ENCODE peak calls at places on chromosomes 11 and 22, in eight cellular contexts. One of them, this sample, is unnamed.
A peak's percentile ranks its signal among the peaks of the same experiment; 100 is the strongest.

GRCh38 chr22:46380581-46380980 is 45.1 kb downstream of the TRMU start:
- DNase-seq in psoas muscle: no peak
- DNase-seq in transverse colon: no peak
- DNase-seq in IMR-90: no peak
- DNase-seq in cardiac muscle cell: no peak
- DNase-seq in heart left ventricle: no peak
- DNase-seq in kidney: peak; percentile 66
- DNase-seq in ascending aorta: no peak
- DNase-seq in this sample: no peak

GRCh38 chr11:122877732-122878131 is 4.8 kb upstream of the JHY start:
- DNase-seq in kidney: no peak
- DNase-seq in transverse colon: no peak
- DNase-seq in IMR-90: no peak
- DNase-seq in cardiac muscle cell: no peak
- DNase-seq in ascending aorta: no peak
- DNase-seq in heart left ventricle: no peak
- DNase-seq in psoas muscle: no peak
- DNase-seq in this sample: no peak

GRCh38 chr22:28283025-28283654 is 364.1 kb upstream of the PITPNB start:
- DNase-seq in cardiac muscle cell: peak; percentile 21
- DNase-seq in heart left ventricle: no peak
- DNase-seq in psoas muscle: no peak
- DNase-seq in transverse colon: no peak
- DNase-seq in kidney: no peak
- DNase-seq in ascending aorta: no peak
- DNase-seq in IMR-90: peak; percentile 52
- DNase-seq in this sample: no peak

GRCh38 chr22:35746248-35746647 is 28.6 kb downstream of the APOL5 start:
- DNase-seq in ascending aorta: no peak
- DNase-seq in kidney: no peak
- DNase-seq in psoas muscle: peak; percentile 48
- DNase-seq in heart left ventricle: peak; percentile 57
- DNase-seq in IMR-90: no peak
- DNase-seq in cardiac muscle cell: peak; percentile 21
- DNase-seq in transverse colon: no peak
- DNase-seq in this sample: no peak

GRCh38 chr11:19829109-19829790 is 116.6 kb downstream of the NAV2 start:
- DNase-seq in transverse colon: peak; percentile 31
- DNase-seq in ascending aorta: no peak
- DNase-seq in psoas muscle: no peak
- DNase-seq in IMR-90: no peak
- DNase-seq in heart left ventricle: no peak
- DNase-seq in cardiac muscle cell: no peak
- DNase-seq in kidney: no peak
- DNase-seq in this sample: peak; percentile 96

GRCh38 chr11:69089258-69089657 is 40.5 kb downstream of the TPCN2 start:
- DNase-seq in IMR-90: peak; percentile 89
- DNase-seq in psoas muscle: peak; percentile 56
- DNase-seq in transverse colon: no peak
- DNase-seq in kidney: peak; percentile 66
- DNase-seq in cardiac muscle cell: peak; percentile 65
- DNase-seq in ascending aorta: no peak
- DNase-seq in heart left ventricle: peak; percentile 84
- DNase-seq in this sample: no peak

GRCh38 chr11:50186146-50186545 is 153.5 kb downstream of the OR4C45 start:
- DNase-seq in kidney: no peak
- DNase-seq in ascending aorta: no peak
- DNase-seq in heart left ventricle: no peak
- DNase-seq in psoas muscle: no peak
- DNase-seq in transverse colon: no peak
- DNase-seq in cardiac muscle cell: no peak
- DNase-seq in IMR-90: no peak
- DNase-seq in this sample: no peak

GRCh38 chr22:18987765-18988164 is 51.7 kb upstream of the PRODH start:
- DNase-seq in transverse colon: no peak
- DNase-seq in psoas muscle: no peak
- DNase-seq in heart left ventricle: no peak
- DNase-seq in kidney: no peak
- DNase-seq in cardiac muscle cell: peak; percentile 6
- DNase-seq in ascending aorta: no peak
- DNase-seq in IMR-90: no peak
- DNase-seq in this sample: peak; percentile 45

GRCh38 chr11:3834349-3835099 is 6.2 kb downstream of the RHOG start:
- DNase-seq in cardiac muscle cell: peak; percentile 57
- DNase-seq in IMR-90: no peak
- DNase-seq in ascending aorta: no peak
- DNase-seq in psoas muscle: peak; percentile 37
- DNase-seq in kidney: no peak
- DNase-seq in heart left ventricle: peak; percentile 64
- DNase-seq in transverse colon: peak; percentile 59
- DNase-seq in this sample: peak; percentile 35

GRCh38 chr11:3832816-3833215 is 7.9 kb downstream of the RHOG start:
- DNase-seq in heart left ventricle: no peak
- DNase-seq in kidney: no peak
- DNase-seq in ascending aorta: no peak
- DNase-seq in cardiac muscle cell: no peak
- DNase-seq in transverse colon: no peak
- DNase-seq in psoas muscle: no peak
- DNase-seq in IMR-90: no peak
- DNase-seq in this sample: no peak

GRCh38 chr11:3831378-3832239 is 9.2 kb downstream of the RHOG start:
- DNase-seq in transverse colon: no peak
- DNase-seq in IMR-90: no peak
- DNase-seq in ascending aorta: no peak
- DNase-seq in kidney: no peak
- DNase-seq in cardiac muscle cell: no peak
- DNase-seq in heart left ventricle: peak; percentile 69
- DNase-seq in psoas muscle: no peak
- DNase-seq in this sample: peak; percentile 51

GRCh38 chr11:3835100-3835485 is 5.7 kb downstream of the RHOG start:
- DNase-seq in transverse colon: peak; percentile 27
- DNase-seq in heart left ventricle: no peak
- DNase-seq in IMR-90: peak; percentile 27
- DNase-seq in kidney: no peak
- DNase-seq in ascending aorta: no peak
- DNase-seq in cardiac muscle cell: no peak
- DNase-seq in psoas muscle: no peak
- DNase-seq in this sample: peak; percentile 92

GRCh38 chr11:3833461-3833860 is 7.3 kb downstream of the RHOG start:
- DNase-seq in cardiac muscle cell: no peak
- DNase-seq in transverse colon: no peak
- DNase-seq in heart left ventricle: no peak
- DNase-seq in psoas muscle: no peak
- DNase-seq in IMR-90: no peak
- DNase-seq in kidney: no peak
- DNase-seq in ascending aorta: no peak
- DNase-seq in this sample: no peak
- H3K4me1 ChIP-seq in cardiac muscle cell: peaks cover 17% of the 10 kb centered on the region
- H3K4me1 ChIP-seq in transverse colon: peaks cover 72% of the 10 kb centered on the region
- H3K4me1 ChIP-seq in heart left ventricle: peaks cover 78% of the 10 kb centered on the region
- H3K4me1 ChIP-seq in psoas muscle: peaks cover 23% of the 10 kb centered on the region
- H3K4me1 ChIP-seq in IMR-90: peaks cover 13% of the 10 kb centered on the region
- H3K4me1 ChIP-seq in kidney: peaks cover 26% of the 10 kb centered on the region
- H3K4me1 ChIP-seq in ascending aorta: no peaks in the 10 kb centered on the region
- H3K4me1 ChIP-seq in this sample: peaks cover 35% of the 10 kb centered on the region

GRCh38 chr11:108870373-108871020 is 205.6 kb downstream of the DDX10 start:
- DNase-seq in transverse colon: no peak
- DNase-seq in kidney: no peak
- DNase-seq in cardiac muscle cell: peak; percentile 82
- DNase-seq in IMR-90: peak; percentile 87
- DNase-seq in heart left ventricle: no peak
- DNase-seq in ascending aorta: no peak
- DNase-seq in psoas muscle: no peak
- DNase-seq in this sample: no peak
- H3K27ac ChIP-seq in transverse colon: no peak overlapping the region
- H3K27ac ChIP-seq in kidney: no peak overlapping the region
- H3K27ac ChIP-seq in cardiac muscle cell: no peak overlapping the region
- H3K27ac ChIP-seq in IMR-90: peak overlapping the region; percentile 71
- H3K27ac ChIP-seq in heart left ventricle: peak overlapping the region; percentile 23
- H3K27ac ChIP-seq in ascending aorta: peak overlapping the region; percentile 51
- H3K27ac ChIP-seq in psoas muscle: no peak overlapping the region
- H3K27ac ChIP-seq in this sample: no peak overlapping the region

GRCh38 chr11:73972620-73973449 is 9.8 kb downstream of the UCP2 start:
- DNase-seq in ascending aorta: peak; percentile 51
- DNase-seq in IMR-90: no peak
- DNase-seq in kidney: peak; percentile 41
- DNase-seq in transverse colon: no peak
- DNase-seq in cardiac muscle cell: no peak
- DNase-seq in heart left ventricle: no peak
- DNase-seq in psoas muscle: no peak
- DNase-seq in this sample: no peak

GRCh38 chr11:73974611-73975478 is 7.8 kb downstream of the UCP2 start:
- DNase-seq in psoas muscle: no peak
- DNase-seq in IMR-90: no peak
- DNase-seq in cardiac muscle cell: no peak
- DNase-seq in transverse colon: no peak
- DNase-seq in heart left ventricle: no peak
- DNase-seq in kidney: peak; percentile 35
- DNase-seq in ascending aorta: peak; percentile 47
- DNase-seq in this sample: no peak

GRCh38 chr11:73971175-73971719 is 11.4 kb downstream of the UCP2 start:
- DNase-seq in psoas muscle: no peak
- DNase-seq in heart left ventricle: no peak
- DNase-seq in IMR-90: no peak
- DNase-seq in ascending aorta: no peak
- DNase-seq in kidney: peak; percentile 26
- DNase-seq in cardiac muscle cell: no peak
- DNase-seq in transverse colon: no peak
- DNase-seq in this sample: no peak

GRCh38 chr11:73969991-73970800 is 12.4 kb downstream of the UCP2 start:
- DNase-seq in ascending aorta: no peak
- DNase-seq in transverse colon: no peak
- DNase-seq in kidney: peak; percentile 53
- DNase-seq in cardiac muscle cell: no peak
- DNase-seq in psoas muscle: no peak
- DNase-seq in IMR-90: no peak
- DNase-seq in heart left ventricle: no peak
- DNase-seq in this sample: no peak

DNA sequence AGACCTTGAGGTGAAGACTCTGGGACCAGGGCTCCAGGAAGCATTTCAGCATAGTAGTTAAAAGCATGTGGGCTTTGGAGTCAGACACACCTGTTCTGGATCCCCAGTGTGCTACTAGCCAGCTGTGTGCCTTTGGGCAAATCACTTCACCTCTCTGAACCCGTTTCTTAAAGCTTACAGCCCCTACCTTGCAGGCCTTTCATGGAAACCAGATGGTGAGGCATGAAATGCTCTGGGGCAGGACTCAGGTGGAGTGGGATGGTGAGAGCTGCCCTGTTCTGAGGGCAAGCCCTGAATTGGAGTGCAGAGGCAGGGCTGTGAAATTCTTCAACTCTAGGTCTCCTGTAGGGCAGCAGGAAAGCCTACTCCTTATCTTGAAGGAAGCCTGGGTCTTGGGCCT is 10.5 kb downstream of the UCP2 start:
- DNase-seq in ascending aorta: peak; percentile 35
- DNase-seq in IMR-90: no peak
- DNase-seq in transverse colon: no peak
- DNase-seq in heart left ventricle: no peak
- DNase-seq in psoas muscle: no peak
- DNase-seq in kidney: peak; percentile 2
- DNase-seq in cardiac muscle cell: no peak
- DNase-seq in this sample: no peak
- H3K4me1 ChIP-seq in ascending aorta: no peaks in the 10 kb centered on the region
- H3K4me1 ChIP-seq in IMR-90: no peaks in the 10 kb centered on the region
- H3K4me1 ChIP-seq in transverse colon: peaks cover 17% of the 10 kb centered on the region
- H3K4me1 ChIP-seq in heart left ventricle: peaks cover 3% of the 10 kb centered on the region
- H3K4me1 ChIP-seq in psoas muscle: no peaks in the 10 kb centered on the region
- H3K4me1 ChIP-seq in kidney: no peaks in the 10 kb centered on the region
- H3K4me1 ChIP-seq in cardiac muscle cell: no peaks in the 10 kb centered on the region
- H3K4me1 ChIP-seq in this sample: no peaks in the 10 kb centered on the region

GRCh38 chr11:124623861-124624525 is 1.3 kb downstream of the TBRG1 start:
- DNase-seq in cardiac muscle cell: peak; percentile 23
- DNase-seq in transverse colon: no peak
- DNase-seq in IMR-90: peak; percentile 20
- DNase-seq in heart left ventricle: no peak
- DNase-seq in kidney: no peak
- DNase-seq in psoas muscle: no peak
- DNase-seq in ascending aorta: no peak
- DNase-seq in this sample: no peak
- H3K27ac ChIP-seq in cardiac muscle cell: peak overlapping the region; percentile 93
- H3K27ac ChIP-seq in transverse colon: peak overlapping the region; percentile 98
- H3K27ac ChIP-seq in IMR-90: no peak overlapping the region
- H3K27ac ChIP-seq in heart left ventricle: peak overlapping the region; percentile 93
- H3K27ac ChIP-seq in kidney: no peak overlapping the region
- H3K27ac ChIP-seq in psoas muscle: peak overlapping the region; percentile 96
- H3K27ac ChIP-seq in ascending aorta: peak overlapping the region; percentile 98
- H3K27ac ChIP-seq in this sample: no peak overlapping the region

GRCh38 chr22:43155789-43156188 is 4.4 kb downstream of the TSPO start:
- DNase-seq in psoas muscle: no peak
- DNase-seq in cardiac muscle cell: no peak
- DNase-seq in transverse colon: no peak
- DNase-seq in kidney: peak; percentile 72
- DNase-seq in heart left ventricle: no peak
- DNase-seq in ascending aorta: no peak
- DNase-seq in IMR-90: no peak
- DNase-seq in this sample: no peak
- H3K4me1 ChIP-seq in psoas muscle: peaks cover 9% of the 10 kb centered on the region
- H3K4me1 ChIP-seq in cardiac muscle cell: no peaks in the 10 kb centered on the region
- H3K4me1 ChIP-seq in transverse colon: peaks cover 72% of the 10 kb centered on the region
- H3K4me1 ChIP-seq in kidney: peaks cover 16% of the 10 kb centered on the region
- H3K4me1 ChIP-seq in heart left ventricle: peaks cover 22% of the 10 kb centered on the region
- H3K4me1 ChIP-seq in ascending aorta: peaks cover 5% of the 10 kb centered on the region
- H3K4me1 ChIP-seq in IMR-90: peaks cover 11% of the 10 kb centered on the region
- H3K4me1 ChIP-seq in this sample: peaks cover 9% of the 10 kb centered on the region

GRCh38 chr11:118634435-118635236 is 27.2 kb downstream of the PHLDB1 start:
- DNase-seq in transverse colon: peak; percentile 88
- DNase-seq in ascending aorta: peak; percentile 89
- DNase-seq in heart left ventricle: peak; percentile 86
- DNase-seq in kidney: peak; percentile 92
- DNase-seq in IMR-90: peak; percentile 55
- DNase-seq in psoas muscle: peak; percentile 77
- DNase-seq in cardiac muscle cell: peak; percentile 85
- DNase-seq in this sample: peak; percentile 88
- H3K27ac ChIP-seq in transverse colon: peak overlapping the region; percentile 79
- H3K27ac ChIP-seq in ascending aorta: peak overlapping the region; percentile 74
- H3K27ac ChIP-seq in heart left ventricle: peak overlapping the region; percentile 71
- H3K27ac ChIP-seq in kidney: peak overlapping the region; percentile 72
- H3K27ac ChIP-seq in IMR-90: peak overlapping the region; percentile 60
- H3K27ac ChIP-seq in psoas muscle: peak overlapping the region; percentile 60
- H3K27ac ChIP-seq in cardiac muscle cell: peak overlapping the region; percentile 5
- H3K27ac ChIP-seq in this sample: peak overlapping the region; percentile 33

DNA sequence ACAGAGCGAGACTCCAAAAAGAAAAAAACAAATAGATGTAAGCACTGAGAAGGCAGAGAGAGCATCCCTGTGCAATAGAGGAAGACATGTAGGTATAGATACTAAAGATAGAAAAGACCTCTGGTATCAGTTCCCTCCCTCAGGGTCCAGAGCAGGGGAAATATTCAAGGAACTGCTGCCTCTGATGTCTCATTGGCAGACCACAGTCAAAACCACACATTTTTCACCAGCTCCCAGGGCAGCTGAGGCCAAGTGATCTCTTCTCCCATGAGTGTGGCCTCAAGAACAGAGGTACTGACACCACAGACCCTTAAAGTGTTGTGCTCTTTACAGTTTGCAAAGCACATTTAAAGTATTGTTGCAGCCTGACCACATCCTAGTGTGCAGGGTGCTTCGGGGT is 288.5 kb downstream of the NTM start:
- DNase-seq in transverse colon: no peak
- DNase-seq in ascending aorta: no peak
- DNase-seq in psoas muscle: no peak
- DNase-seq in IMR-90: no peak
- DNase-seq in cardiac muscle cell: no peak
- DNase-seq in heart left ventricle: no peak
- DNase-seq in kidney: no peak
- DNase-seq in this sample: no peak
- H3K4me1 ChIP-seq in transverse colon: no peaks in the 10 kb centered on the region
- H3K4me1 ChIP-seq in ascending aorta: no peaks in the 10 kb centered on the region
- H3K4me1 ChIP-seq in psoas muscle: no peaks in the 10 kb centered on the region
- H3K4me1 ChIP-seq in IMR-90: no peaks in the 10 kb centered on the region
- H3K4me1 ChIP-seq in cardiac muscle cell: peaks cover 26% of the 10 kb centered on the region
- H3K4me1 ChIP-seq in heart left ventricle: no peaks in the 10 kb centered on the region
- H3K4me1 ChIP-seq in kidney: no peaks in the 10 kb centered on the region
- H3K4me1 ChIP-seq in this sample: no peaks in the 10 kb centered on the region

GRCh38 chr11:35009941-35010337 is 93.5 kb downstream of the PDHX start:
- DNase-seq in heart left ventricle: no peak
- DNase-seq in transverse colon: no peak
- DNase-seq in psoas muscle: no peak
- DNase-seq in ascending aorta: no peak
- DNase-seq in kidney: no peak
- DNase-seq in IMR-90: no peak
- DNase-seq in cardiac muscle cell: no peak
- DNase-seq in this sample: peak; percentile 54
- H3K27ac ChIP-seq in heart left ventricle: no peak overlapping the region
- H3K27ac ChIP-seq in transverse colon: peak overlapping the region; percentile 67
- H3K27ac ChIP-seq in psoas muscle: peak overlapping the region; percentile 61
- H3K27ac ChIP-seq in ascending aorta: no peak overlapping the region
- H3K27ac ChIP-seq in kidney: no peak overlapping the region
- H3K27ac ChIP-seq in IMR-90: no peak overlapping the region
- H3K27ac ChIP-seq in cardiac muscle cell: no peak overlapping the region
- H3K27ac ChIP-seq in this sample: no peak overlapping the region